ENCODE peak calls at places on chromosome 2, in nine cellular contexts. D is aorta; N is activated CD8-positive, alpha-beta memory T cell treated with anti-CD3 and anti-CD28 coated beads, Interleukin-2, amount 50 U/mL, for 48 hours; K is DMS79 treated with DMSO at 0.1 percent for 48 hours; M is T-cell; Y is T-helper 9 cell; W is brain microvascular endothelial cell; U is erythroblast; L is A172. X is an unnamed sample.

GRCh38 chr2:78979380-78980238 is 45.9 kb upstream of the REG3G start:
- DNase-seq in N (peak), M (no peak), W (no peak), K (peak), L (peak), Y (no peak), D (no peak), U (peak), X (peak)

GRCh38 chr2:56191617-56192016 is 7.8 kb downstream of the CCDC85A start:
- DNase-seq in Y (no peak), N (no peak), D (no peak), L (peak), U (no peak), M (no peak), K (no peak), W (no peak), X (peak)

GRCh38 chr2:203209538-203209937 is 29.3 kb upstream of the CYP20A1 start:
- DNase-seq in W (no peak), U (no peak), M (no peak), N (no peak), D (no peak), K (no peak), L (no peak), Y (no peak), X (no peak)

GRCh38 chr2:183035298-183035953 is 2.8 kb downstream of the NCKAP1 start:
- DNase-seq in D (no peak), Y (no peak), N (no peak), M (no peak), L (peak), U (peak), W (peak), K (no peak), X (peak)

GRCh38 chr2:33153008-33153407 is 206.3 kb downstream of the LTBP1 start:
- DNase-seq in N (no peak), L (no peak), W (peak), Y (no peak), U (no peak), M (no peak), K (no peak), D (no peak), X (peak)

GRCh38 chr2:9693138-9693520 is 62.3 kb upstream of the YWHAQ start:
- DNase-seq in L (peak), N (no peak), K (no peak), Y (no peak), U (no peak), M (no peak), W (peak), D (peak), X (peak)

GRCh38 chr2:126831234-126832005 is 67.3 kb upstream of the TEX51 start:
- DNase-seq in N (no peak), L (peak), Y (no peak), U (no peak), D (no peak), M (no peak), K (no peak), W (peak), X (no peak)

GRCh38 chr2:96115631-96116423 is 544 bp downstream of the ADRA2B start:
- DNase-seq in U (no peak), N (no peak), M (no peak), D (peak), W (no peak), L (no peak), K (no peak), Y (no peak), X (no peak)

GRCh38 chr2:49251766-49252165 is 97.5 kb upstream of the FSHR start:
- DNase-seq in W (peak), Y (no peak), U (no peak), N (no peak), M (no peak), D (no peak), K (no peak), L (no peak), X (no peak)

GRCh38 chr2:158042245-158042644 is 59.4 kb upstream of the UPP2 start:
- DNase-seq in M (no peak), L (no peak), N (no peak), W (no peak), U (no peak), K (no peak), D (no peak), Y (no peak), X (peak)

GRCh38 chr2:174342600-174343342 is 8.0 kb downstream of the SP9 start:
- DNase-seq in M (no peak), U (peak), K (peak), Y (no peak), D (no peak), L (no peak), W (no peak), N (no peak), X (no peak)

X was measured in epithelial cell of esophagus.